ENCODE peak calls at places on chromosomes 6 and 20, in ten cellular contexts. One of them, this sample, is unnamed.

GRCh38 chr20:4071177-4071723 is 55.9 kb upstream of the RNF24 start:
- DNase-seq in activated naive CD4-positive, alpha-beta T cell treated with Interleukin-2 at 50 U/mL for 16 hours: no peak
- DNase-seq in NCI-H524: no peak
- DNase-seq in OCI-LY7: no peak
- DNase-seq in dermis microvascular lymphatic vessel endothelial cell: no peak
- DNase-seq in nephron progenitor cell: no peak
- DNase-seq in HFFc6: no peak
- DNase-seq in NCI-H1092 treated with DMSO at 0.1 percent for 48 hours: no peak
- DNase-seq in activated CD4-positive, alpha-beta memory T cell treated with anti-CD3 and anti-CD28 coated beads for 36 hours: no peak
- DNase-seq in activated CD4-positive, alpha-beta T cell treated with anti-CD3 and anti-CD28 coated beads, Interleukin-2, amount 50 U/mL, for 24 hours: no peak
- DNase-seq in this sample: peak

GRCh38 chr6:32785781-32786533 is 22.6 kb upstream of the HLA-DQB2 start:
- DNase-seq in OCI-LY7: peak
- DNase-seq in NCI-H1092 treated with DMSO at 0.1 percent for 48 hours: peak
- DNase-seq in HFFc6: peak
- DNase-seq in NCI-H524: peak
- DNase-seq in activated CD4-positive, alpha-beta memory T cell treated with anti-CD3 and anti-CD28 coated beads for 36 hours: peak
- DNase-seq in nephron progenitor cell: peak
- DNase-seq in activated CD4-positive, alpha-beta T cell treated with anti-CD3 and anti-CD28 coated beads, Interleukin-2, amount 50 U/mL, for 24 hours: peak
- DNase-seq in activated naive CD4-positive, alpha-beta T cell treated with Interleukin-2 at 50 U/mL for 16 hours: peak
- DNase-seq in dermis microvascular lymphatic vessel endothelial cell: peak
- DNase-seq in this sample: no peak

GRCh38 chr20:59144179-59144830 is 19.3 kb upstream of the ZNF831 start:
- DNase-seq in NCI-H1092 treated with DMSO at 0.1 percent for 48 hours: no peak
- DNase-seq in activated naive CD4-positive, alpha-beta T cell treated with Interleukin-2 at 50 U/mL for 16 hours: peak
- DNase-seq in nephron progenitor cell: no peak
- DNase-seq in activated CD4-positive, alpha-beta T cell treated with anti-CD3 and anti-CD28 coated beads, Interleukin-2, amount 50 U/mL, for 24 hours: peak
- DNase-seq in NCI-H524: no peak
- DNase-seq in dermis microvascular lymphatic vessel endothelial cell: no peak
- DNase-seq in activated CD4-positive, alpha-beta memory T cell treated with anti-CD3 and anti-CD28 coated beads for 36 hours: peak
- DNase-seq in HFFc6: no peak
- DNase-seq in OCI-LY7: no peak
- DNase-seq in this sample: no peak

GRCh38 chr6:11190625-11191245 is 41.7 kb downstream of the NEDD9 start:
- DNase-seq in NCI-H1092 treated with DMSO at 0.1 percent for 48 hours: no peak
- DNase-seq in activated CD4-positive, alpha-beta T cell treated with anti-CD3 and anti-CD28 coated beads, Interleukin-2, amount 50 U/mL, for 24 hours: no peak
- DNase-seq in activated CD4-positive, alpha-beta memory T cell treated with anti-CD3 and anti-CD28 coated beads for 36 hours: no peak
- DNase-seq in dermis microvascular lymphatic vessel endothelial cell: no peak
- DNase-seq in OCI-LY7: no peak
- DNase-seq in nephron progenitor cell: no peak
- DNase-seq in activated naive CD4-positive, alpha-beta T cell treated with Interleukin-2 at 50 U/mL for 16 hours: no peak
- DNase-seq in NCI-H524: no peak
- DNase-seq in HFFc6: no peak
- DNase-seq in this sample: no peak

GRCh38 chr6:45436544-45437440 is 59.1 kb upstream of the SUPT3H start:
- DNase-seq in activated naive CD4-positive, alpha-beta T cell treated with Interleukin-2 at 50 U/mL for 16 hours: peak
- DNase-seq in nephron progenitor cell: no peak
- DNase-seq in dermis microvascular lymphatic vessel endothelial cell: peak
- DNase-seq in activated CD4-positive, alpha-beta T cell treated with anti-CD3 and anti-CD28 coated beads, Interleukin-2, amount 50 U/mL, for 24 hours: peak
- DNase-seq in activated CD4-positive, alpha-beta memory T cell treated with anti-CD3 and anti-CD28 coated beads for 36 hours: peak
- DNase-seq in NCI-H1092 treated with DMSO at 0.1 percent for 48 hours: no peak
- DNase-seq in HFFc6: peak
- DNase-seq in OCI-LY7: no peak
- DNase-seq in NCI-H524: no peak
- DNase-seq in this sample: no peak

GRCh38 chr6:3157151-3157933 is at the start of gene TUBB2A:
- DNase-seq in NCI-H524: peak
- DNase-seq in HFFc6: peak
- DNase-seq in activated CD4-positive, alpha-beta T cell treated with anti-CD3 and anti-CD28 coated beads, Interleukin-2, amount 50 U/mL, for 24 hours: peak
- DNase-seq in OCI-LY7: peak
- DNase-seq in dermis microvascular lymphatic vessel endothelial cell: peak
- DNase-seq in activated CD4-positive, alpha-beta memory T cell treated with anti-CD3 and anti-CD28 coated beads for 36 hours: peak
- DNase-seq in NCI-H1092 treated with DMSO at 0.1 percent for 48 hours: peak
- DNase-seq in nephron progenitor cell: peak
- DNase-seq in activated naive CD4-positive, alpha-beta T cell treated with Interleukin-2 at 50 U/mL for 16 hours: peak
- DNase-seq in this sample: no peak

GRCh38 chr6:40960784-40961430 is 78.1 kb downstream of the UNC5CL start:
- DNase-seq in dermis microvascular lymphatic vessel endothelial cell: no peak
- DNase-seq in activated CD4-positive, alpha-beta memory T cell treated with anti-CD3 and anti-CD28 coated beads for 36 hours: no peak
- DNase-seq in NCI-H524: peak
- DNase-seq in activated CD4-positive, alpha-beta T cell treated with anti-CD3 and anti-CD28 coated beads, Interleukin-2, amount 50 U/mL, for 24 hours: no peak
- DNase-seq in activated naive CD4-positive, alpha-beta T cell treated with Interleukin-2 at 50 U/mL for 16 hours: no peak
- DNase-seq in OCI-LY7: no peak
- DNase-seq in nephron progenitor cell: no peak
- DNase-seq in NCI-H1092 treated with DMSO at 0.1 percent for 48 hours: peak
- DNase-seq in HFFc6: no peak
- DNase-seq in this sample: no peak

GRCh38 chr6:35777356-35778102 is 1.1 kb downstream of the CLPSL2 start:
- DNase-seq in nephron progenitor cell: no peak
- DNase-seq in HFFc6: no peak
- DNase-seq in activated CD4-positive, alpha-beta memory T cell treated with anti-CD3 and anti-CD28 coated beads for 36 hours: no peak
- DNase-seq in dermis microvascular lymphatic vessel endothelial cell: no peak
- DNase-seq in activated CD4-positive, alpha-beta T cell treated with anti-CD3 and anti-CD28 coated beads, Interleukin-2, amount 50 U/mL, for 24 hours: no peak
- DNase-seq in NCI-H524: no peak
- DNase-seq in activated naive CD4-positive, alpha-beta T cell treated with Interleukin-2 at 50 U/mL for 16 hours: no peak
- DNase-seq in NCI-H1092 treated with DMSO at 0.1 percent for 48 hours: no peak
- DNase-seq in OCI-LY7: no peak
- DNase-seq in this sample: no peak

GRCh38 chr20:44502968-44503367 is 18.9 kb downstream of the SERINC3 start:
- DNase-seq in NCI-H1092 treated with DMSO at 0.1 percent for 48 hours: no peak
- DNase-seq in OCI-LY7: no peak
- DNase-seq in activated CD4-positive, alpha-beta T cell treated with anti-CD3 and anti-CD28 coated beads, Interleukin-2, amount 50 U/mL, for 24 hours: no peak
- DNase-seq in activated naive CD4-positive, alpha-beta T cell treated with Interleukin-2 at 50 U/mL for 16 hours: no peak
- DNase-seq in NCI-H524: no peak
- DNase-seq in dermis microvascular lymphatic vessel endothelial cell: no peak
- DNase-seq in nephron progenitor cell: no peak
- DNase-seq in activated CD4-positive, alpha-beta memory T cell treated with anti-CD3 and anti-CD28 coated beads for 36 hours: no peak
- DNase-seq in HFFc6: no peak
- DNase-seq in this sample: no peak

GRCh38 chr6:66962082-66962481 is 1255.1 kb upstream of the EYS start:
- DNase-seq in dermis microvascular lymphatic vessel endothelial cell: no peak
- DNase-seq in OCI-LY7: no peak
- DNase-seq in NCI-H524: no peak
- DNase-seq in activated CD4-positive, alpha-beta memory T cell treated with anti-CD3 and anti-CD28 coated beads for 36 hours: no peak
- DNase-seq in activated CD4-positive, alpha-beta T cell treated with anti-CD3 and anti-CD28 coated beads, Interleukin-2, amount 50 U/mL, for 24 hours: no peak
- DNase-seq in HFFc6: no peak
- DNase-seq in NCI-H1092 treated with DMSO at 0.1 percent for 48 hours: no peak
- DNase-seq in activated naive CD4-positive, alpha-beta T cell treated with Interleukin-2 at 50 U/mL for 16 hours: no peak
- DNase-seq in nephron progenitor cell: no peak
- DNase-seq in this sample: no peak

GRCh38 chr6:7341989-7342742 is 29.2 kb upstream of the SSR1 start:
- DNase-seq in OCI-LY7: no peak
- DNase-seq in nephron progenitor cell: no peak
- DNase-seq in activated CD4-positive, alpha-beta T cell treated with anti-CD3 and anti-CD28 coated beads, Interleukin-2, amount 50 U/mL, for 24 hours: no peak
- DNase-seq in dermis microvascular lymphatic vessel endothelial cell: no peak
- DNase-seq in NCI-H1092 treated with DMSO at 0.1 percent for 48 hours: no peak
- DNase-seq in HFFc6: no peak
- DNase-seq in activated CD4-positive, alpha-beta memory T cell treated with anti-CD3 and anti-CD28 coated beads for 36 hours: no peak
- DNase-seq in activated naive CD4-positive, alpha-beta T cell treated with Interleukin-2 at 50 U/mL for 16 hours: no peak
- DNase-seq in NCI-H524: peak
- DNase-seq in this sample: no peak

GRCh38 chr6:36204068-36204753 is 7.7 kb downstream of the BRPF3 start:
- DNase-seq in activated naive CD4-positive, alpha-beta T cell treated with Interleukin-2 at 50 U/mL for 16 hours: peak
- DNase-seq in dermis microvascular lymphatic vessel endothelial cell: no peak
- DNase-seq in OCI-LY7: peak
- DNase-seq in HFFc6: no peak
- DNase-seq in activated CD4-positive, alpha-beta memory T cell treated with anti-CD3 and anti-CD28 coated beads for 36 hours: peak
- DNase-seq in NCI-H1092 treated with DMSO at 0.1 percent for 48 hours: no peak
- DNase-seq in nephron progenitor cell: no peak
- DNase-seq in activated CD4-positive, alpha-beta T cell treated with anti-CD3 and anti-CD28 coated beads, Interleukin-2, amount 50 U/mL, for 24 hours: peak
- DNase-seq in NCI-H524: no peak
- DNase-seq in this sample: no peak

GRCh38 chr6:166257911-166258318 is 50.3 kb downstream of the PRR18 start:
- DNase-seq in dermis microvascular lymphatic vessel endothelial cell: no peak
- DNase-seq in activated CD4-positive, alpha-beta memory T cell treated with anti-CD3 and anti-CD28 coated beads for 36 hours: peak
- DNase-seq in nephron progenitor cell: no peak
- DNase-seq in OCI-LY7: no peak
- DNase-seq in NCI-H1092 treated with DMSO at 0.1 percent for 48 hours: no peak
- DNase-seq in activated CD4-positive, alpha-beta T cell treated with anti-CD3 and anti-CD28 coated beads, Interleukin-2, amount 50 U/mL, for 24 hours: peak
- DNase-seq in activated naive CD4-positive, alpha-beta T cell treated with Interleukin-2 at 50 U/mL for 16 hours: peak
- DNase-seq in HFFc6: no peak
- DNase-seq in NCI-H524: no peak
- DNase-seq in this sample: no peak

GRCh38 chr20:461254-462198 is 807 bp downstream of the TBC1D20 start:
- DNase-seq in nephron progenitor cell: peak
- DNase-seq in NCI-H1092 treated with DMSO at 0.1 percent for 48 hours: peak
- DNase-seq in dermis microvascular lymphatic vessel endothelial cell: peak
- DNase-seq in NCI-H524: peak
- DNase-seq in OCI-LY7: peak
- DNase-seq in activated CD4-positive, alpha-beta memory T cell treated with anti-CD3 and anti-CD28 coated beads for 36 hours: peak
- DNase-seq in HFFc6: peak
- DNase-seq in activated naive CD4-positive, alpha-beta T cell treated with Interleukin-2 at 50 U/mL for 16 hours: peak
- DNase-seq in activated CD4-positive, alpha-beta T cell treated with anti-CD3 and anti-CD28 coated beads, Interleukin-2, amount 50 U/mL, for 24 hours: peak
- DNase-seq in this sample: no peak

GRCh38 chr6:147141690-147142308 is 62.4 kb upstream of the STXBP5 start:
- DNase-seq in activated CD4-positive, alpha-beta memory T cell treated with anti-CD3 and anti-CD28 coated beads for 36 hours: no peak
- DNase-seq in HFFc6: peak
- DNase-seq in nephron progenitor cell: no peak
- DNase-seq in dermis microvascular lymphatic vessel endothelial cell: no peak
- DNase-seq in OCI-LY7: no peak
- DNase-seq in NCI-H524: no peak
- DNase-seq in activated CD4-positive, alpha-beta T cell treated with anti-CD3 and anti-CD28 coated beads, Interleukin-2, amount 50 U/mL, for 24 hours: no peak
- DNase-seq in activated naive CD4-positive, alpha-beta T cell treated with Interleukin-2 at 50 U/mL for 16 hours: no peak
- DNase-seq in NCI-H1092 treated with DMSO at 0.1 percent for 48 hours: no peak
- DNase-seq in this sample: no peak

GRCh38 chr20:46255440-46256104 is 52.7 kb downstream of the CDH22 start:
- DNase-seq in HFFc6: peak
- DNase-seq in activated CD4-positive, alpha-beta memory T cell treated with anti-CD3 and anti-CD28 coated beads for 36 hours: no peak
- DNase-seq in dermis microvascular lymphatic vessel endothelial cell: peak
- DNase-seq in activated naive CD4-positive, alpha-beta T cell treated with Interleukin-2 at 50 U/mL for 16 hours: no peak
- DNase-seq in nephron progenitor cell: no peak
- DNase-seq in activated CD4-positive, alpha-beta T cell treated with anti-CD3 and anti-CD28 coated beads, Interleukin-2, amount 50 U/mL, for 24 hours: no peak
- DNase-seq in NCI-H524: peak
- DNase-seq in NCI-H1092 treated with DMSO at 0.1 percent for 48 hours: peak
- DNase-seq in OCI-LY7: no peak
- DNase-seq in this sample: peak

GRCh38 chr6:100719883-100720682 is 161.0 kb downstream of the ASCC3 start:
- DNase-seq in activated naive CD4-positive, alpha-beta T cell treated with Interleukin-2 at 50 U/mL for 16 hours: no peak
- DNase-seq in activated CD4-positive, alpha-beta memory T cell treated with anti-CD3 and anti-CD28 coated beads for 36 hours: no peak
- DNase-seq in NCI-H1092 treated with DMSO at 0.1 percent for 48 hours: no peak
- DNase-seq in dermis microvascular lymphatic vessel endothelial cell: peak
- DNase-seq in activated CD4-positive, alpha-beta T cell treated with anti-CD3 and anti-CD28 coated beads, Interleukin-2, amount 50 U/mL, for 24 hours: no peak
- DNase-seq in OCI-LY7: peak
- DNase-seq in HFFc6: peak
- DNase-seq in nephron progenitor cell: no peak
- DNase-seq in NCI-H524: peak
- DNase-seq in this sample: no peak

GRCh38 chr6:19413323-19413722 is 423.8 kb upstream of the ID4 start:
- DNase-seq in dermis microvascular lymphatic vessel endothelial cell: no peak
- DNase-seq in HFFc6: peak
- DNase-seq in activated CD4-positive, alpha-beta T cell treated with anti-CD3 and anti-CD28 coated beads, Interleukin-2, amount 50 U/mL, for 24 hours: no peak
- DNase-seq in nephron progenitor cell: no peak
- DNase-seq in activated naive CD4-positive, alpha-beta T cell treated with Interleukin-2 at 50 U/mL for 16 hours: no peak
- DNase-seq in activated CD4-positive, alpha-beta memory T cell treated with anti-CD3 and anti-CD28 coated beads for 36 hours: no peak
- DNase-seq in NCI-H524: no peak
- DNase-seq in OCI-LY7: no peak
- DNase-seq in NCI-H1092 treated with DMSO at 0.1 percent for 48 hours: no peak
- DNase-seq in this sample: no peak

GRCh38 chr6:166005846-166006592 is 161.6 kb downstream of the TBXT start:
- DNase-seq in OCI-LY7: no peak
- DNase-seq in activated CD4-positive, alpha-beta memory T cell treated with anti-CD3 and anti-CD28 coated beads for 36 hours: no peak
- DNase-seq in activated CD4-positive, alpha-beta T cell treated with anti-CD3 and anti-CD28 coated beads, Interleukin-2, amount 50 U/mL, for 24 hours: no peak
- DNase-seq in nephron progenitor cell: peak
- DNase-seq in HFFc6: no peak
- DNase-seq in activated naive CD4-positive, alpha-beta T cell treated with Interleukin-2 at 50 U/mL for 16 hours: no peak
- DNase-seq in NCI-H524: peak
- DNase-seq in dermis microvascular lymphatic vessel endothelial cell: no peak
- DNase-seq in NCI-H1092 treated with DMSO at 0.1 percent for 48 hours: peak
- DNase-seq in this sample: no peak